ENCODE peak calls at places on chromosomes 1 and 21, in six cellular contexts. M is adipocyte, Z is astrocyte of the cerebellum, G is breast epithelium, C is body of pancreas, B is GM12865. T is an unnamed sample.

GRCh38 chr1:165894591-165894990 is 67.2 kb downstream of the UCK2 start:
- DNase-seq in B (no peak), C (no peak), G (no peak), M (no peak), Z (no peak), T (no peak)

GRCh38 chr1:25875856-25876692 is 566 bp upstream of the PAQR7 start:
- DNase-seq in C (peak; percentile 59), M (no peak), Z (no peak), B (no peak), G (peak; percentile 56), T (no peak)

GRCh38 chr21:30408782-30409494 is 13.1 kb downstream of the KRTAP13-1 start:
- DNase-seq in B (peak; percentile 53), G (peak; percentile 59), Z (peak; percentile 64), C (peak; percentile 94), M (no peak), T (peak; percentile 65)

GRCh38 chr1:205774277-205775014 is 836 bp downstream of the RAB29 start:
- DNase-seq in G (no peak), M (peak; percentile 48), Z (no peak), C (no peak), B (peak; percentile 71), T (peak; percentile 32)

GRCh38 chr21:45575304-45575992 is 33.2 kb upstream of the SLC19A1 start:
- DNase-seq in G (peak; percentile 47), Z (no peak), B (no peak), C (no peak), M (no peak), T (no peak)

GRCh38 chr1:114610546-114611245 is 29.3 kb upstream of the BCAS2 start:
- DNase-seq in B (no peak), G (no peak), Z (no peak), C (no peak), M (peak; percentile 12), T (no peak)

GRCh38 chr1:2431095-2431494 is 18.7 kb upstream of the PEX10 start:
- DNase-seq in G (no peak), Z (no peak), C (no peak), B (no peak), M (no peak), T (no peak)

GRCh38 chr1:91717839-91718238 is 168.1 kb downstream of the TGFBR3 start:
- DNase-seq in B (no peak), Z (no peak), M (no peak), C (no peak), G (no peak), T (no peak)

GRCh38 chr1:117093870-117094621 is 27.5 kb downstream of the TRIM45 start:
- DNase-seq in G (no peak), M (peak; percentile 65), Z (peak; percentile 79), B (peak; percentile 41), C (no peak), T (peak; percentile 31)

GRCh38 chr1:201311356-201312011 is 28.2 kb downstream of the PKP1 start:
- DNase-seq in C (peak; percentile 10), Z (no peak), G (no peak), M (no peak), B (peak; percentile 48), T (no peak)

GRCh38 chr1:60133848-60134247 is 60.3 kb upstream of the C1orf87 start:
- DNase-seq in B (no peak), M (peak; percentile 54), C (no peak), Z (peak; percentile 86), G (no peak), T (peak; percentile 35)

GRCh38 chr1:18140411-18140810 is 32.8 kb downstream of the IGSF21 start:
- DNase-seq in Z (no peak), M (no peak), C (no peak), G (no peak), B (no peak), T (no peak)

GRCh38 chr1:39761557-39762260 is 9.4 kb downstream of the OXCT2 start:
- DNase-seq in Z (no peak), B (no peak), G (no peak), M (no peak), C (no peak), T (no peak)

GRCh38 chr1:32122141-32122540 is 14.3 kb downstream of the KPNA6 start:
- DNase-seq in M (no peak), Z (no peak), B (no peak), C (no peak), G (no peak), T (no peak)

GRCh38 chr1:158371188-158371953 is 17.7 kb downstream of the CD1E start:
- DNase-seq in G (no peak), C (no peak), Z (no peak), M (no peak), B (peak; percentile 50), T (no peak)

GRCh38 chr1:171805395-171806115 is 24.1 kb downstream of the METTL13 start:
- DNase-seq in Z (no peak), B (peak; percentile 44), M (no peak), G (no peak), C (no peak), T (no peak)

GRCh38 chr1:61322769-61323168 is 240.4 kb downstream of the NFIA start:
- DNase-seq in C (peak; percentile 39), B (no peak), Z (no peak), G (no peak), M (no peak), T (no peak)

GRCh38 chr1:42674682-42675081 is 7.5 kb upstream of the YBX1 start:
- DNase-seq in G (no peak), M (no peak), B (no peak), C (no peak), Z (no peak), T (no peak)

GRCh38 chr1:16348414-16349182 is 3.7 kb downstream of the FBXO42 start:
- DNase-seq in G (no peak), Z (peak; percentile 26), C (no peak), B (no peak), M (peak; percentile 91), T (no peak)

GRCh38 chr1:186882372-186883134 is 53.8 kb downstream of the PLA2G4A start:
- DNase-seq in C (no peak), M (peak; percentile 32), G (no peak), Z (no peak), B (no peak), T (no peak)

GRCh38 chr1:236334893-236335545 is 53.3 kb upstream of the ERO1B start:
- DNase-seq in G (no peak), Z (no peak), M (no peak), C (no peak), B (no peak), T (no peak)

GRCh38 chr1:90211101-90211500 is 216.2 kb downstream of the ZNF326 start:
- DNase-seq in Z (no peak), C (no peak), M (no peak), G (no peak), B (no peak), T (no peak)

GRCh38 chr1:186152227-186152944 is 222.7 kb downstream of the TPR start:
- DNase-seq in C (no peak), Z (peak; percentile 43), G (no peak), M (peak; percentile 80), B (no peak), T (no peak)

GRCh38 chr1:111878649-111879048 is 110.8 kb downstream of the KCND3 start:
- DNase-seq in M (no peak), B (peak; percentile 56), G (no peak), C (no peak), Z (no peak), T (no peak)

GRCh38 chr1:98201640-98202039 is 280.8 kb upstream of the DPYD start:
- DNase-seq in G (no peak), B (no peak), Z (peak; percentile 83), C (no peak), M (peak; percentile 7), T (no peak)

GRCh38 chr1:31954607-31955283 is 16.6 kb upstream of the PTP4A2 start:
- DNase-seq in B (no peak), Z (peak; percentile 89), M (peak; percentile 97), C (peak; percentile 82), G (peak; percentile 60), T (peak; percentile 86)

GRCh38 chr1:243746736-243747135 is 103.3 kb downstream of the AKT3 start:
- DNase-seq in B (no peak), Z (no peak), M (no peak), C (no peak), G (no peak), T (no peak)

GRCh38 chr1:53501065-53502005 is 42.1 kb downstream of the DMRTB1 start:
- DNase-seq in M (no peak), B (no peak), G (no peak), Z (no peak), C (no peak), T (no peak)

GRCh38 chr1:225519166-225519863 is 91.5 kb upstream of the LBR start:
- DNase-seq in Z (no peak), G (no peak), C (no peak), B (no peak), M (no peak), T (no peak)

DNA sequence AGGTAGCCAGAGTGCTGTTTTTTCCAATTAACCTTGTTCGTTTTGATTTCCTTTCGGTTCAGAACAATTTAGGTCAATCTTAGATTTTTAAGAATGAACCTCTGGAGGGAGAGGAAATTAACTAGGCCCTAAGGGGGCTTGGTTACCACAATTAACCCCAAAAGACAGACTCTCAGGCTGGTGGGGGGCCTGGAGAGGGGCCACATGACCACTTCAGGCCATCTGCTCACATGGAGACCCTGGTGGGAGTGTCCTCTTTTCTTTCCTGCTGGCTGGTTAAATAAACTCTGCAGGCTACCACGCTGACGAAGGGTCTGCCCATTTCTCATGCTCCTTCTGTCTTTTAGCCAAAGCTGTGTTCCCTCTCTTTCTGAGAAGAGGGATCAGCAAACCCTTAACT is 58.3 kb downstream of the KIF26B start:
- DNase-seq in Z (no peak), B (no peak), C (no peak), G (no peak), M (no peak), T (no peak)
- H3K4me3 ChIP-seq in Z (no peak overlapping the region), B (no peak overlapping the region), C (no peak overlapping the region), G (no peak overlapping the region), M (no peak overlapping the region), T (no peak overlapping the region)

GRCh38 chr1:27153927-27154358 is 982 bp downstream of the SLC9A1 start:
- DNase-seq in M (no peak), G (no peak), Z (no peak), B (no peak), C (no peak), T (no peak)
- H3K4me3 ChIP-seq in M (peak overlapping the region; percentile 89), G (peak overlapping the region; percentile 81), Z (peak overlapping the region; percentile 64), B (peak overlapping the region; percentile 73), C (no peak overlapping the region), T (no peak overlapping the region)

GRCh38 chr1:15207031-15207828 is 39.8 kb upstream of the FHAD1 start:
- DNase-seq in M (no peak), B (no peak), C (no peak), Z (no peak), G (peak; percentile 41), T (no peak)

GRCh38 chr1:15204931-15205330 is 42.1 kb upstream of the FHAD1 start:
- DNase-seq in G (peak; percentile 12), M (no peak), C (no peak), B (no peak), Z (no peak), T (no peak)

GRCh38 chr1:15205586-15206346 is 41.3 kb upstream of the FHAD1 start:
- DNase-seq in G (peak; percentile 9), C (no peak), B (no peak), M (no peak), Z (no peak), T (no peak)

GRCh38 chr1:15207829-15208429 is 39.1 kb upstream of the FHAD1 start:
- DNase-seq in Z (no peak), B (no peak), C (peak; percentile 64), G (no peak), M (no peak), T (no peak)

GRCh38 chr1:15206418-15207030 is 40.5 kb upstream of the FHAD1 start:
- DNase-seq in Z (no peak), G (peak; percentile 22), C (peak; percentile 60), M (peak; percentile 15), B (peak; percentile 18), T (no peak)
- H3K4me3 ChIP-seq in Z (no peak overlapping the region), G (no peak overlapping the region), C (no peak overlapping the region), M (no peak overlapping the region), B (no peak overlapping the region), T (no peak overlapping the region)

GRCh38 chr1:204684206-204684536 is 1.4 kb downstream of the LRRN2 start:
- DNase-seq in M (no peak), C (no peak), G (no peak), B (no peak), Z (no peak), T (no peak)
- H3K4me3 ChIP-seq in M (no peak overlapping the region), C (no peak overlapping the region), G (peak overlapping the region; percentile 64), B (no peak overlapping the region), Z (no peak overlapping the region), T (no peak overlapping the region)